ENCODE peak calls at places on chromosomes 13 and 19, in seven cellular contexts. One of them, this sample, is unnamed.

GRCh38 chr13:98447881-98448641 is 128.8 kb downstream of the STK24 start:
- DNase-seq in HFF-Myc: no peak
- DNase-seq in gastrocnemius medialis: no peak
- DNase-seq in spleen: no peak
- DNase-seq in AG09309: no peak
- DNase-seq in fibroblast of mammary gland: peak
- DNase-seq in dorsolateral prefrontal cortex: peak
- DNase-seq in this sample: no peak

GRCh38 chr19:15934332-15935078 is at the start of gene CYP4F11:
- DNase-seq in HFF-Myc: no peak
- DNase-seq in AG09309: no peak
- DNase-seq in gastrocnemius medialis: peak
- DNase-seq in fibroblast of mammary gland: no peak
- DNase-seq in spleen: no peak
- DNase-seq in dorsolateral prefrontal cortex: peak
- DNase-seq in this sample: peak

GRCh38 chr19:45275370-45275971 is 24.4 kb downstream of the MARK4 start:
- DNase-seq in fibroblast of mammary gland: no peak
- DNase-seq in HFF-Myc: peak
- DNase-seq in dorsolateral prefrontal cortex: no peak
- DNase-seq in gastrocnemius medialis: no peak
- DNase-seq in AG09309: no peak
- DNase-seq in spleen: no peak
- DNase-seq in this sample: no peak

GRCh38 chr13:35720690-35721554 is 244.4 kb upstream of the MAB21L1 start:
- DNase-seq in gastrocnemius medialis: no peak
- DNase-seq in AG09309: no peak
- DNase-seq in fibroblast of mammary gland: peak
- DNase-seq in HFF-Myc: no peak
- DNase-seq in dorsolateral prefrontal cortex: peak
- DNase-seq in spleen: no peak
- DNase-seq in this sample: no peak

GRCh38 chr13:59483441-59484116 is 680.1 kb downstream of the DIAPH3 start:
- DNase-seq in fibroblast of mammary gland: no peak
- DNase-seq in dorsolateral prefrontal cortex: no peak
- DNase-seq in spleen: no peak
- DNase-seq in AG09309: no peak
- DNase-seq in HFF-Myc: no peak
- DNase-seq in gastrocnemius medialis: no peak
- DNase-seq in this sample: no peak

GRCh38 chr19:41192574-41193419 is at the start of gene CYP2S1:
- DNase-seq in spleen: no peak
- DNase-seq in fibroblast of mammary gland: no peak
- DNase-seq in gastrocnemius medialis: no peak
- DNase-seq in HFF-Myc: no peak
- DNase-seq in dorsolateral prefrontal cortex: no peak
- DNase-seq in AG09309: no peak
- DNase-seq in this sample: no peak

GRCh38 chr13:79480954-79481684 is at the start of gene NDFIP2:
- DNase-seq in HFF-Myc: peak
- DNase-seq in AG09309: no peak
- DNase-seq in dorsolateral prefrontal cortex: peak
- DNase-seq in gastrocnemius medialis: peak
- DNase-seq in fibroblast of mammary gland: peak
- DNase-seq in spleen: peak
- DNase-seq in this sample: peak

GRCh38 chr13:113186061-113186900 is 22.2 kb downstream of the PCID2 start:
- DNase-seq in dorsolateral prefrontal cortex: no peak
- DNase-seq in fibroblast of mammary gland: peak
- DNase-seq in spleen: no peak
- DNase-seq in gastrocnemius medialis: no peak
- DNase-seq in HFF-Myc: no peak
- DNase-seq in AG09309: no peak
- DNase-seq in this sample: no peak

GRCh38 chr13:100540621-100541020 is 48.0 kb downstream of the GGACT start:
- DNase-seq in fibroblast of mammary gland: peak
- DNase-seq in AG09309: no peak
- DNase-seq in spleen: no peak
- DNase-seq in HFF-Myc: no peak
- DNase-seq in dorsolateral prefrontal cortex: no peak
- DNase-seq in gastrocnemius medialis: no peak
- DNase-seq in this sample: no peak

GRCh38 chr19:51066393-51066792 is 1.5 kb upstream of the KLK13 start:
- DNase-seq in AG09309: no peak
- DNase-seq in gastrocnemius medialis: no peak
- DNase-seq in fibroblast of mammary gland: no peak
- DNase-seq in dorsolateral prefrontal cortex: no peak
- DNase-seq in HFF-Myc: no peak
- DNase-seq in spleen: no peak
- DNase-seq in this sample: no peak

GRCh38 chr13:114034481-114034891 is 60.6 kb upstream of the C13orf46 start:
- DNase-seq in spleen: no peak
- DNase-seq in gastrocnemius medialis: no peak
- DNase-seq in fibroblast of mammary gland: peak
- DNase-seq in AG09309: no peak
- DNase-seq in HFF-Myc: no peak
- DNase-seq in dorsolateral prefrontal cortex: no peak
- DNase-seq in this sample: no peak

GRCh38 chr19:9885077-9885552 is 50.0 kb downstream of the PIN1 start:
- DNase-seq in fibroblast of mammary gland: peak
- DNase-seq in spleen: no peak
- DNase-seq in gastrocnemius medialis: no peak
- DNase-seq in HFF-Myc: no peak
- DNase-seq in dorsolateral prefrontal cortex: peak
- DNase-seq in AG09309: no peak
- DNase-seq in this sample: no peak
- TF ChIP-seq CTCF in fibroblast of mammary gland: peak
- TF ChIP-seq CTCF in spleen: no peak
- TF ChIP-seq CTCF in gastrocnemius medialis: peak
- TF ChIP-seq CTCF in HFF-Myc: peak
- TF ChIP-seq CTCF in dorsolateral prefrontal cortex: peak
- TF ChIP-seq CTCF in AG09309: peak
- TF ChIP-seq CTCF in this sample: peak

DNA sequence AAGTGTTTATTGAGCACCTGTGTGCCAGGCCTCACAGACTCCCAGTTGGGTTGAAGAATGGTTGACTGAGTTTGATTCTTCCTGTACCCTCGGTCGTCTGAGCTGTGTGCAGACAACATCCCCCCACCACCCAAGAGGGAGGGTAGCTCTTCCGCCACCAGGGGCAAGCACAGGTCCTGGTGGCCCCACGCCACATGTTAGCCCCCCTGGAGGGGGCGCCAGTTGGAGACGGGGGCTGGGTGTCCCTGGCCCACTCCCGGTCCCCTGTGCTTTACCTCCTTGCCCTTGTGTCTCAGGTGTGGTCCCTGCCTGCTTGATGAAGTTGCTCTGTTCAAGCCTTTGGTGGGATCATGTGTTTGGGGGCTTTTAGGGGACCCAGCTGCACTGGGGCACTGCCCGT is 27.2 kb downstream of the COLGALT1 start:
- DNase-seq in gastrocnemius medialis: no peak
- DNase-seq in HFF-Myc: no peak
- DNase-seq in spleen: no peak
- DNase-seq in AG09309: no peak
- DNase-seq in dorsolateral prefrontal cortex: no peak
- DNase-seq in fibroblast of mammary gland: no peak
- DNase-seq in this sample: no peak
- TF ChIP-seq CTCF in gastrocnemius medialis: no peak
- TF ChIP-seq CTCF in HFF-Myc: no peak
- TF ChIP-seq CTCF in spleen: no peak
- TF ChIP-seq CTCF in AG09309: no peak
- TF ChIP-seq CTCF in dorsolateral prefrontal cortex: no peak
- TF ChIP-seq CTCF in fibroblast of mammary gland: no peak
- TF ChIP-seq CTCF in this sample: no peak

GRCh38 chr19:58380736-58381459 is at the start of gene ZNF837:
- DNase-seq in spleen: peak
- DNase-seq in AG09309: peak
- DNase-seq in dorsolateral prefrontal cortex: peak
- DNase-seq in HFF-Myc: peak
- DNase-seq in gastrocnemius medialis: peak
- DNase-seq in fibroblast of mammary gland: peak
- DNase-seq in this sample: peak
- TF ChIP-seq CTCF in spleen: peak
- TF ChIP-seq CTCF in AG09309: no peak
- TF ChIP-seq CTCF in dorsolateral prefrontal cortex: no peak
- TF ChIP-seq CTCF in HFF-Myc: no peak
- TF ChIP-seq CTCF in gastrocnemius medialis: no peak
- TF ChIP-seq CTCF in fibroblast of mammary gland: no peak
- TF ChIP-seq CTCF in this sample: no peak

DNA sequence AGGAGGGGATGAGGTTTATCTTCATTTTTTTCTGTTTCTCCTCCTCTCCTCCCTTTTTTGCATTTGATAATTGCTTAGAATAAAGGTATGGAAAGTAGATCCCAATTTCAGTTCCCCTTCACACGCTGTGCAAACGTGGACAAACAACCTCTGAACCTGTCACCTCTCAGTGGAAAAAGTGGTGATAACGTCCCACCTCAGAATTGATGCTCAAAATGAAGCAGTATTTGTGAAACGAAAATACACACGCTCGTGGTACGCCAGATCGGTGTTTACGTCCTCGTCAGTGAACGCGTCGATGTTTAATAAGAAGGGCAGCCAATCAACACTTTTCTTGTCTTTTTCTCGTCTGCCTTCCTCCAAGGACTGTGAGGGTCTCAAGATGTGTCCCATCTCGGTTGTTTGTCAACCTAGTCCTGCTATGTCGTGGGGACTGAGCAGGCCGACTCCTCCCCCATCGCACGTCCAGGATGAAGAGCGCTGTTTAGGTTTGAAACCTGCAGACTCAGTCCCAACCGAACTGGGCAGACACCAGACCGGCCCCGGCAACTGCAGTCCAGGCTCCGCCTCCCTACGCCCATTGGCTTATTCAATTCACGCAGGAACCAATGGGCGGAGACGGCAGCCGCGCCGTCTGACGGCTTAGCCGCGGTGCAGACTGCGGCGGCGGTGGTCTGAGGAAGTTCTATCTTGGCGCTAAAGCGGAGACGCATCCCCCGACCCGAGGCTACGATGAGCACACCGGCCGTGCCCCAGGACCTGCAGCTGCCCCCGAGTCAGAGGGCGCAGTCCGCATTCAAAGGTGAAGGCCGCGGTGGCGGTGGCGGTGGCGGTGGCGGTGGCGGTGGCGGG is at the start of gene CKAP2:
- DNase-seq in spleen: peak
- DNase-seq in HFF-Myc: peak
- DNase-seq in AG09309: peak
- DNase-seq in fibroblast of mammary gland: peak
- DNase-seq in dorsolateral prefrontal cortex: peak
- DNase-seq in gastrocnemius medialis: peak
- DNase-seq in this sample: peak
- TF ChIP-seq CTCF in spleen: peak
- TF ChIP-seq CTCF in HFF-Myc: no peak
- TF ChIP-seq CTCF in AG09309: no peak
- TF ChIP-seq CTCF in fibroblast of mammary gland: no peak
- TF ChIP-seq CTCF in dorsolateral prefrontal cortex: no peak
- TF ChIP-seq CTCF in gastrocnemius medialis: no peak
- TF ChIP-seq CTCF in this sample: no peak

GRCh38 chr19:55249841-55250240 is 9.0 kb downstream of the PPP6R1 start:
- DNase-seq in gastrocnemius medialis: no peak
- DNase-seq in fibroblast of mammary gland: no peak
- DNase-seq in spleen: peak
- DNase-seq in AG09309: no peak
- DNase-seq in HFF-Myc: no peak
- DNase-seq in dorsolateral prefrontal cortex: no peak
- DNase-seq in this sample: no peak

GRCh38 chr19:55246462-55247451 is 12.1 kb downstream of the PPP6R1 start:
- DNase-seq in dorsolateral prefrontal cortex: no peak
- DNase-seq in HFF-Myc: no peak
- DNase-seq in gastrocnemius medialis: no peak
- DNase-seq in AG09309: no peak
- DNase-seq in spleen: peak
- DNase-seq in fibroblast of mammary gland: no peak
- DNase-seq in this sample: no peak

GRCh38 chr19:55248166-55248675 is 10.6 kb downstream of the PPP6R1 start:
- DNase-seq in dorsolateral prefrontal cortex: no peak
- DNase-seq in gastrocnemius medialis: no peak
- DNase-seq in AG09309: no peak
- DNase-seq in fibroblast of mammary gland: no peak
- DNase-seq in HFF-Myc: no peak
- DNase-seq in spleen: no peak
- DNase-seq in this sample: no peak

GRCh38 chr19:55248704-55249103 is 10.1 kb downstream of the PPP6R1 start:
- DNase-seq in AG09309: no peak
- DNase-seq in spleen: no peak
- DNase-seq in gastrocnemius medialis: no peak
- DNase-seq in fibroblast of mammary gland: no peak
- DNase-seq in HFF-Myc: no peak
- DNase-seq in dorsolateral prefrontal cortex: no peak
- DNase-seq in this sample: no peak

GRCh38 chr19:55247621-55248099 is 11.2 kb downstream of the PPP6R1 start:
- DNase-seq in AG09309: no peak
- DNase-seq in gastrocnemius medialis: no peak
- DNase-seq in HFF-Myc: peak
- DNase-seq in spleen: peak
- DNase-seq in dorsolateral prefrontal cortex: no peak
- DNase-seq in fibroblast of mammary gland: peak
- DNase-seq in this sample: no peak
- TF ChIP-seq CTCF in AG09309: no peak
- TF ChIP-seq CTCF in gastrocnemius medialis: no peak
- TF ChIP-seq CTCF in HFF-Myc: no peak
- TF ChIP-seq CTCF in spleen: no peak
- TF ChIP-seq CTCF in dorsolateral prefrontal cortex: no peak
- TF ChIP-seq CTCF in fibroblast of mammary gland: no peak
- TF ChIP-seq CTCF in this sample: no peak

GRCh38 chr19:32178401-32178800 is 167.0 kb upstream of the ZNF507 start:
- DNase-seq in gastrocnemius medialis: no peak
- DNase-seq in fibroblast of mammary gland: no peak
- DNase-seq in AG09309: no peak
- DNase-seq in dorsolateral prefrontal cortex: no peak
- DNase-seq in spleen: no peak
- DNase-seq in HFF-Myc: no peak
- DNase-seq in this sample: no peak
- TF ChIP-seq CTCF in gastrocnemius medialis: no peak
- TF ChIP-seq CTCF in fibroblast of mammary gland: no peak
- TF ChIP-seq CTCF in AG09309: no peak
- TF ChIP-seq CTCF in dorsolateral prefrontal cortex: no peak
- TF ChIP-seq CTCF in spleen: no peak
- TF ChIP-seq CTCF in HFF-Myc: no peak
- TF ChIP-seq CTCF in this sample: no peak

This sample was measured in thoracic aorta.